ENCODE peak calls at places on chromosomes 13 and 19, in ten cellular contexts. T is KBM-7; M is activated CD8-positive, alpha-beta T cell treated with anti-CD3 and anti-CD28 coated beads for 36 hours; S is HS-5; U is nucleus accumbens; H is endothelial cell; V is fibroblast of the aortic adventitia; L is stimulated activated CD4-positive, alpha-beta T cell treated with anti-CD3 and anti-CD28 coated beads, Interleukin-12 subunit alpha, Interleukin-12 subunit beta, amount 100 ng/mL, for 48 hours; Y is HuH-7; Q is T-helper 17 cell. P is an unnamed sample.

GRCh38 chr19:47790398-47790814 is 11.9 kb downstream of the SELENOW start:
- DNase-seq in T (peak), M (peak), S (no peak), U (no peak), H (peak), V (peak), L (peak), Y (peak), Q (peak), P (peak)

GRCh38 chr19:49019242-49019932 is 2.5 kb upstream of the LHB start:
- DNase-seq in T (peak), M (peak), S (no peak), U (no peak), H (peak), V (no peak), L (peak), Y (peak), Q (peak), P (peak)

GRCh38 chr19:48907671-48908070 is 7.6 kb downstream of the NUCB1 start:
- DNase-seq in T (no peak), M (no peak), S (no peak), U (no peak), H (no peak), V (no peak), L (no peak), Y (peak), Q (no peak), P (no peak)

GRCh38 chr13:72255908-72256307 is 388.9 kb upstream of the DACH1 start:
- DNase-seq in T (no peak), M (peak), S (no peak), U (no peak), H (peak), V (no peak), L (no peak), Y (peak), Q (no peak), P (peak)

GRCh38 chr19:50992666-50993035 is 8.8 kb downstream of the KLK8 start:
- DNase-seq in T (no peak), M (no peak), S (no peak), U (no peak), H (no peak), V (no peak), L (no peak), Y (no peak), Q (no peak), P (no peak)

GRCh38 chr13:96904232-96904631 is 90.0 kb downstream of the OXGR1 start:
- DNase-seq in T (no peak), M (no peak), S (no peak), U (no peak), H (no peak), V (no peak), L (no peak), Y (no peak), Q (no peak), P (no peak)

GRCh38 chr19:15035795-15036311 is 13.4 kb upstream of the CASP14 start:
- DNase-seq in T (no peak), M (no peak), S (no peak), U (no peak), H (no peak), V (no peak), L (no peak), Y (no peak), Q (no peak), P (no peak)

GRCh38 chr19:58569943-58570670 is 3.0 kb downstream of the MZF1 start:
- DNase-seq in T (no peak), M (no peak), S (no peak), U (no peak), H (no peak), V (no peak), L (no peak), Y (no peak), Q (no peak), P (no peak)

GRCh38 chr19:6616011-6616410 is 25.1 kb upstream of the CD70 start:
- DNase-seq in T (no peak), M (peak), S (peak), U (no peak), H (no peak), V (peak), L (no peak), Y (no peak), Q (no peak), P (no peak)

GRCh38 chr13:74907788-74908187 is 574.2 kb downstream of the TBC1D4 start:
- DNase-seq in T (no peak), M (no peak), S (no peak), U (no peak), H (no peak), V (no peak), L (no peak), Y (no peak), Q (no peak), P (no peak)

GRCh38 chr13:24124789-24125476 is 35.6 kb upstream of the SPATA13 start:
- DNase-seq in T (no peak), M (peak), S (no peak), U (no peak), H (no peak), V (no peak), L (no peak), Y (no peak), Q (no peak), P (no peak)

GRCh38 chr19:1070931-1071791 is 4.2 kb downstream of the ARHGAP45 start:
- DNase-seq in T (no peak), M (no peak), S (no peak), U (no peak), H (no peak), V (no peak), L (no peak), Y (no peak), Q (no peak), P (no peak)

GRCh38 chr19:11446652-11447301 is 11.3 kb downstream of the PRKCSH start:
- DNase-seq in T (peak), M (peak), S (no peak), U (peak), H (peak), V (peak), L (peak), Y (peak), Q (peak), P (no peak)

GRCh38 chr13:114106991-114107685 is 25.3 kb downstream of the RASA3 start:
- DNase-seq in T (no peak), M (no peak), S (no peak), U (no peak), H (no peak), V (no peak), L (no peak), Y (no peak), Q (peak), P (no peak)

GRCh38 chr19:13796301-13797057 is 1.2 kb downstream of the ZSWIM4 start:
- DNase-seq in T (no peak), M (peak), S (peak), U (no peak), H (no peak), V (peak), L (no peak), Y (no peak), Q (no peak), P (peak)

GRCh38 chr19:51166846-51167490 is 24.9 kb downstream of the SIGLEC7 start:
- DNase-seq in T (peak), M (peak), S (no peak), U (no peak), H (no peak), V (no peak), L (no peak), Y (no peak), Q (no peak), P (no peak)

GRCh38 chr13:31824705-31825512 is 85.6 kb downstream of the RXFP2 start:
- DNase-seq in T (no peak), M (no peak), S (no peak), U (no peak), H (no peak), V (peak), L (no peak), Y (no peak), Q (no peak), P (no peak)

GRCh38 chr19:10043286-10043927 is 30.1 kb downstream of the RDH8 start:
- DNase-seq in T (no peak), M (no peak), S (peak), U (no peak), H (no peak), V (peak), L (no peak), Y (no peak), Q (no peak), P (no peak)

GRCh38 chr13:40409278-40409677 is 257.2 kb downstream of the FOXO1 start:
- DNase-seq in T (no peak), M (no peak), S (no peak), U (no peak), H (no peak), V (no peak), L (no peak), Y (no peak), Q (no peak), P (no peak)

GRCh38 chr13:77891041-77891440 is 27.6 kb downstream of the EDNRB start:
- DNase-seq in T (no peak), M (no peak), S (no peak), U (no peak), H (no peak), V (no peak), L (no peak), Y (no peak), Q (no peak), P (no peak)

GRCh38 chr13:114132419-114133121 is at the start of gene RASA3:
- DNase-seq in T (peak), M (peak), S (no peak), U (peak), H (peak), V (peak), L (peak), Y (no peak), Q (peak), P (peak)

GRCh38 chr19:40704491-40705361 is 12.0 kb downstream of the COQ8B start:
- DNase-seq in T (no peak), M (no peak), S (no peak), U (no peak), H (no peak), V (no peak), L (no peak), Y (no peak), Q (no peak), P (no peak)

GRCh38 chr19:38729653-38730469 is 14.4 kb downstream of the CAPN12 start:
- DNase-seq in T (peak), M (peak), S (no peak), U (no peak), H (peak), V (peak), L (peak), Y (peak), Q (peak), P (peak)

GRCh38 chr19:2711175-2711936 is 8.9 kb upstream of the GNG7 start:
- DNase-seq in T (no peak), M (no peak), S (no peak), U (no peak), H (no peak), V (peak), L (no peak), Y (no peak), Q (no peak), P (no peak)

GRCh38 chr19:16465239-16465638 is 6.5 kb downstream of the EPS15L1 start:
- DNase-seq in T (no peak), M (no peak), S (no peak), U (no peak), H (no peak), V (no peak), L (no peak), Y (no peak), Q (no peak), P (no peak)

GRCh38 chr13:101300531-101300930 is 115.8 kb downstream of the NALCN start:
- DNase-seq in T (no peak), M (no peak), S (no peak), U (no peak), H (no peak), V (no peak), L (no peak), Y (no peak), Q (no peak), P (no peak)

GRCh38 chr19:56217039-56217949 is 15.2 kb downstream of the ZSCAN5C start:
- DNase-seq in T (no peak), M (no peak), S (no peak), U (no peak), H (peak), V (peak), L (no peak), Y (no peak), Q (no peak), P (no peak)

GRCh38 chr19:51695088-51695487 is 2.0 kb downstream of the SPACA6 start:
- DNase-seq in T (no peak), M (no peak), S (no peak), U (no peak), H (no peak), V (no peak), L (no peak), Y (no peak), Q (no peak), P (no peak)

GRCh38 chr19:17404015-17404414 is 1.4 kb downstream of the BST2 start:
- DNase-seq in T (no peak), M (peak), S (no peak), U (no peak), H (no peak), V (no peak), L (peak), Y (no peak), Q (no peak), P (no peak)